ENCODE peak calls at places on chromosomes 12 and 14, in ten cellular contexts. S is left ventricle myocardium superior; J is RPMI7951; H is stimulated activated naive CD8-positive, alpha-beta T cell treated with anti-CD3 and anti-CD28 coated beads, Interleukin-15, amount 100 ng/mL, for 72 hours; B is cardiac muscle cell; G is stimulated activated CD8-positive, alpha-beta memory T cell treated with anti-CD3 and anti-CD28 coated beads, Interleukin-12 subunit alpha, Interleukin-12 subunit beta, amount 100 ng/mL, for 1 hour; I is A172; V is HEK293T; O is Panc1; N is stimulated activated naive B cell treated with anti-CD40 and anti-IgM and Interleukin-4, amounts not matched to agents 10 μg/mL and 1 μg/mL and 100 μg/mL, for 72 hours. Q is an unnamed sample.

GRCh38 chr14:46306267-46306666 is 345.3 kb downstream of the RPL10L start:
- DNase-seq in S (no peak), J (no peak), H (no peak), B (no peak), G (no peak), I (no peak), V (no peak), O (no peak), N (no peak), Q (no peak)

GRCh38 chr12:116525418-116526001 is 33.7 kb upstream of the MAP1LC3B2 start:
- DNase-seq in S (peak), J (peak), H (no peak), B (peak), G (no peak), I (peak), V (no peak), O (no peak), N (no peak), Q (no peak)

GRCh38 chr12:3102721-3103410 is 25.7 kb downstream of the TSPAN9 start:
- DNase-seq in S (no peak), J (no peak), H (no peak), B (no peak), G (no peak), I (no peak), V (no peak), O (no peak), N (no peak), Q (no peak)

GRCh38 chr12:93050026-93050747 is 121.1 kb upstream of the EEA1 start:
- DNase-seq in S (no peak), J (peak), H (no peak), B (peak), G (no peak), I (peak), V (no peak), O (no peak), N (no peak), Q (no peak)

GRCh38 chr14:44896275-44897040 is 65.3 kb downstream of the KLHL28 start:
- DNase-seq in S (no peak), J (peak), H (no peak), B (no peak), G (no peak), I (no peak), V (no peak), O (no peak), N (no peak), Q (no peak)

GRCh38 chr12:89278862-89279261 is 73.4 kb downstream of the DUSP6 start:
- DNase-seq in S (no peak), J (no peak), H (no peak), B (no peak), G (no peak), I (no peak), V (no peak), O (no peak), N (no peak), Q (no peak)

GRCh38 chr12:89889051-89889450 is 180.4 kb upstream of the ATP2B1 start:
- DNase-seq in S (no peak), J (peak), H (no peak), B (no peak), G (no peak), I (no peak), V (no peak), O (no peak), N (no peak), Q (no peak)

GRCh38 chr12:6322352-6322751 is 11.9 kb downstream of the PLEKHG6 start:
- DNase-seq in S (no peak), J (no peak), H (no peak), B (no peak), G (no peak), I (no peak), V (no peak), O (no peak), N (no peak), Q (no peak)

GRCh38 chr12:49357099-49357678 is 10.1 kb upstream of the SPATS2 start:
- DNase-seq in S (no peak), J (peak), H (no peak), B (peak), G (no peak), I (peak), V (no peak), O (no peak), N (no peak), Q (no peak)

Q was measured in T-helper 2 cell treated with Interferon-gamma antibody and Interleukin-4, amounts not matched to agents 5 μg/mL and 100 μg/mL, for 36 hours.